ENCODE peak calls at places on chromosomes 2 and 18, in ten cellular contexts. A is RWPE1, W is D721Med, N is CD14-positive monocyte, B is fibroblast of mammary gland, U is AG04449, E is HFFc6, K is body of pancreas, Z is PC-3, P is bronchial epithelial cell. T is an unnamed sample.

GRCh38 chr2:226895579-226895978 is 59.7 kb downstream of the RHBDD1 start:
- DNase-seq in A (no peak), W (no peak), N (no peak), B (no peak), U (no peak), E (no peak), K (no peak), Z (no peak), P (no peak), T (no peak)

GRCh38 chr2:224160917-224161316 is 121.8 kb upstream of the SERPINE2 start:
- DNase-seq in A (no peak), W (no peak), N (no peak), B (peak), U (no peak), E (peak), K (no peak), Z (no peak), P (peak), T (no peak)

GRCh38 chr18:49168970-49169619 is 218.3 kb upstream of the SMAD7 start:
- DNase-seq in A (no peak), W (no peak), N (no peak), B (no peak), U (no peak), E (no peak), K (peak), Z (no peak), P (peak), T (no peak)

GRCh38 chr2:204170419-204170818 is 233.9 kb downstream of the ICOS start:
- DNase-seq in A (no peak), W (no peak), N (no peak), B (no peak), U (no peak), E (no peak), K (no peak), Z (no peak), P (no peak), T (no peak)

GRCh38 chr2:3198119-3198518 is 179.5 kb downstream of the EIPR1 start:
- DNase-seq in A (no peak), W (peak), N (no peak), B (peak), U (no peak), E (no peak), K (no peak), Z (no peak), P (no peak), T (no peak)

GRCh38 chr2:69797836-69798465 is 31.5 kb upstream of the GMCL1 start:
- DNase-seq in A (peak), W (no peak), N (no peak), B (no peak), U (no peak), E (peak), K (no peak), Z (peak), P (peak), T (no peak)

GRCh38 chr2:132404056-132404455 is 12.5 kb upstream of the GPR39 start:
- DNase-seq in A (no peak), W (peak), N (no peak), B (no peak), U (no peak), E (no peak), K (no peak), Z (no peak), P (no peak), T (no peak)

GRCh38 chr2:231196592-231196991 is 1.8 kb upstream of the ARMC9 start:
- DNase-seq in A (no peak), W (no peak), N (no peak), B (no peak), U (no peak), E (no peak), K (no peak), Z (no peak), P (no peak), T (no peak)

GRCh38 chr2:98412751-98413445 is 31.8 kb upstream of the INPP4A start:
- DNase-seq in A (peak), W (no peak), N (no peak), B (peak), U (no peak), E (peak), K (peak), Z (peak), P (peak), T (no peak)

GRCh38 chr2:182818541-182819308 is 47.7 kb downstream of the FRZB start:
- DNase-seq in A (no peak), W (no peak), N (no peak), B (no peak), U (no peak), E (no peak), K (no peak), Z (no peak), P (no peak), T (no peak)

GRCh38 chr18:46051731-46052461 is 20.2 kb downstream of the PSTPIP2 start:
- DNase-seq in A (no peak), W (no peak), N (no peak), B (peak), U (peak), E (peak), K (peak), Z (no peak), P (peak), T (no peak)

GRCh38 chr2:42974697-42975357 is 182.4 kb upstream of the HAAO start:
- DNase-seq in A (peak), W (peak), N (peak), B (peak), U (no peak), E (peak), K (peak), Z (peak), P (peak), T (no peak)

GRCh38 chr2:227627769-227628168 is 10.5 kb downstream of the SCYGR4 start:
- DNase-seq in A (no peak), W (no peak), N (no peak), B (no peak), U (no peak), E (no peak), K (no peak), Z (no peak), P (no peak), T (no peak)

GRCh38 chr2:13000644-13001375 is 284.1 kb downstream of the TRIB2 start:
- DNase-seq in A (no peak), W (no peak), N (no peak), B (peak), U (no peak), E (no peak), K (peak), Z (no peak), P (no peak), T (no peak)

GRCh38 chr18:6837904-6838303 is 108.4 kb downstream of the ARHGAP28 start:
- DNase-seq in A (no peak), W (no peak), N (no peak), B (no peak), U (no peak), E (no peak), K (no peak), Z (no peak), P (peak), T (no peak)

GRCh38 chr18:79955302-79956075 is 4.0 kb upstream of the SLC66A2 start:
- DNase-seq in A (no peak), W (no peak), N (no peak), B (peak), U (no peak), E (no peak), K (no peak), Z (no peak), P (no peak), T (no peak)

GRCh38 chr18:65938592-65939372 is 188.0 kb downstream of the CDH7 start:
- DNase-seq in A (peak), W (peak), N (no peak), B (peak), U (no peak), E (no peak), K (peak), Z (peak), P (peak), T (no peak)

GRCh38 chr2:11562011-11562410 is 28.2 kb downstream of the GREB1 start:
- DNase-seq in A (peak), W (no peak), N (no peak), B (no peak), U (no peak), E (no peak), K (no peak), Z (no peak), P (peak), T (no peak)

GRCh38 chr2:125643128-125643527 is 1012.8 kb upstream of the GYPC start:
- DNase-seq in A (no peak), W (no peak), N (no peak), B (no peak), U (no peak), E (no peak), K (no peak), Z (no peak), P (no peak), T (no peak)

GRCh38 chr18:67094123-67094522 is 422.4 kb downstream of the DSEL start:
- DNase-seq in A (no peak), W (no peak), N (no peak), B (no peak), U (no peak), E (no peak), K (no peak), Z (peak), P (peak), T (no peak)

GRCh38 chr2:66577331-66578041 is 142.6 kb downstream of the MEIS1 start:
- DNase-seq in A (no peak), W (no peak), N (no peak), B (peak), U (no peak), E (no peak), K (peak), Z (no peak), P (no peak), T (no peak)

GRCh38 chr2:208280933-208281332 is 14.9 kb downstream of the PIKFYVE start:
- DNase-seq in A (no peak), W (no peak), N (no peak), B (peak), U (peak), E (peak), K (no peak), Z (peak), P (no peak), T (no peak)

GRCh38 chr2:235894839-235895238 is 273.3 kb downstream of the GBX2 start:
- DNase-seq in A (no peak), W (no peak), N (no peak), B (peak), U (no peak), E (no peak), K (no peak), Z (no peak), P (no peak), T (no peak)

GRCh38 chr18:79588636-79589481 is 90.7 kb upstream of the CTDP1 start:
- DNase-seq in A (peak), W (no peak), N (peak), B (peak), U (peak), E (peak), K (peak), Z (peak), P (peak), T (peak)

GRCh38 chr2:2296400-2296799 is 34.7 kb downstream of the MYT1L start:
- DNase-seq in A (no peak), W (no peak), N (no peak), B (no peak), U (no peak), E (no peak), K (no peak), Z (no peak), P (no peak), T (no peak)

GRCh38 chr2:99403524-99403923 is 66.3 kb downstream of the EIF5B start:
- DNase-seq in A (no peak), W (no peak), N (no peak), B (no peak), U (no peak), E (no peak), K (no peak), Z (no peak), P (no peak), T (no peak)

GRCh38 chr18:47163241-47163640 is 12.9 kb downstream of the IER3IP1 start:
- DNase-seq in A (peak), W (no peak), N (no peak), B (peak), U (peak), E (peak), K (no peak), Z (no peak), P (peak), T (no peak)

GRCh38 chr2:196068271-196069209 is at the start of gene DNAH7:
- DNase-seq in A (peak), W (peak), N (peak), B (peak), U (no peak), E (peak), K (peak), Z (peak), P (peak), T (peak)
- TF ChIP-seq CTCF in A (peak), W (peak), N (peak), B (peak), U (peak), E (peak), K (peak), Z (peak), P (peak), T (peak)

DNA sequence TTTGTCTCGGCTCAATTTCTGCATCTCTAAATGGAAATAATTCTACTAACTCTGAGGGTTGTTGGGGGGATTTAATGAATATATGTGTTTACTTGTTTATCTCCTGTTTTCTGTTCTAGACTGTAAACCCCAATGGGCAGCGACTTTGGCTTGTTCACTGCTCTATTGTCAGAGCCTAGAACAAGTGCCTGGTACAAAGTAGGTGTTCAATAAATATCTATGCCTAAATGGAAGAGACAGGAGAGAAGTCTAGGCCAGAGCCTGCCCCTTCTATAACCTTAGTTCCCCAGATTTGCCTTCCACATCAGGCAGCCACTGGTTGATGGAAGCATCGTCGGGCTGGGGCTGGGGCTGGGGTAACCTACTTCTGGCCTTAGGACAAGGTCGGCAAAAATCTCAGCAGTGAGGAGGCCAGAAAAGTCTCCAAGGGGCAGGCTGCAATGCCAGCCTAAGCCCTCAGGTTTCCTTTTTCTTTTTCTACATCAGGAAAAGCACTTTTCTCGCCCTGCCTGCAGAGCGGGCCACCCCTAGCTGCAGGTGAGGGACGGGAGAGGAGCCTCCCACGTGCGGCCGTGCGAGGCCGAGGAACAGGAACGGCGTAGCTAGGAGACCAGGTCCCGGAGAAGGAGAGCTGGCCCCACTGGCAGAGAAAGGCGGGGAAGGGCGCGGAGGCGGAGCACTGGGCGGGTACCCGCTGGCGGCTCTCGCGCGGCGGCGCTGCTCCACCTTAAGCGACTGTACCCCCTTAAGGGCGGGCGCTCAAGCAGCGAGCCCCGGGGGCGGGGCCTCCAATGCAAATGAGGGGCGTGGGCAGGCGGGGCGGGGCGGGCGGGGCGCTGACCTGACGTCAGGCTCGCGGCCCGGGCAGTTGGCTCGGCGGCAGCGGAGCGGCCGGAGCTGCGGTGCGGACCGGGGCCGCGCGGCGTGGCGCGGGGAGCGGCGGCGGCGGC is at the start of gene CNNM4:
- DNase-seq in A (peak), W (peak), N (peak), B (peak), U (peak), E (peak), K (peak), Z (peak), P (peak), T (peak)
- TF ChIP-seq CTCF in A (no peak), W (no peak), N (no peak), B (no peak), U (peak), E (no peak), K (peak), Z (no peak), P (peak), T (no peak)

DNA sequence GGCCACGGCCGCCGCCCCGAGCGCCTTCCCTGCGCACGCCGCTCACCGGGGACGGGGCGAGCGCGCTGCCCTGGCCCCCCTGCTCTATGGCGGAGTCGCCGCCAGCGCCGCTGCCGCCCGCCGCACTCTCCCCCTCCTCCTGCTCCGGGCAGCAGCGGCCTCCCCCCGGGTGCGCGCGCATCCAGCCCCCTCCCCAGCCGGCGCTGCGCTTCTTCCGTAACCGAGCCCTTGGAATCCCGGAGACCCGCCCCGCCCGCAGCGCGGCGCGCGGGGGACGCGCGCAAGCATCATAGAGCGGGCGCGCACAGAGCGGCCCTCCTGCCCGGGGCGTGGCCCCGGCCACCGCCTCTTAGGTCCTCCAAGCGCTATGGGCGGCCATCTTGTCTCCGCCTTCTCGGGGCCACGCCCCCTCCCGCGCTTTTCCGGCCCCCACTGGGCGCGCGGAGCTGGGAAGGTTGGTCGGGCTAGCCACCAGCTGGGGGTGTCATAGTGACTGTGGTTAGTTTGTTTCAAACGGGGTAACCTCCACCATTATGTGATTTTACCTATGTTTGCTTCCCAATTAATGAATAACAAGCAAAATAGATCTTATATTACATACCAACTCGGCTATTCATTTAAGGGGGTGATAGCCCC is at the start of gene MBD2:
- DNase-seq in A (peak), W (peak), N (peak), B (peak), U (peak), E (peak), K (peak), Z (peak), P (peak), T (peak)
- TF ChIP-seq CTCF in A (no peak), W (peak), N (no peak), B (peak), U (peak), E (peak), K (peak), Z (peak), P (no peak), T (no peak)

DNA sequence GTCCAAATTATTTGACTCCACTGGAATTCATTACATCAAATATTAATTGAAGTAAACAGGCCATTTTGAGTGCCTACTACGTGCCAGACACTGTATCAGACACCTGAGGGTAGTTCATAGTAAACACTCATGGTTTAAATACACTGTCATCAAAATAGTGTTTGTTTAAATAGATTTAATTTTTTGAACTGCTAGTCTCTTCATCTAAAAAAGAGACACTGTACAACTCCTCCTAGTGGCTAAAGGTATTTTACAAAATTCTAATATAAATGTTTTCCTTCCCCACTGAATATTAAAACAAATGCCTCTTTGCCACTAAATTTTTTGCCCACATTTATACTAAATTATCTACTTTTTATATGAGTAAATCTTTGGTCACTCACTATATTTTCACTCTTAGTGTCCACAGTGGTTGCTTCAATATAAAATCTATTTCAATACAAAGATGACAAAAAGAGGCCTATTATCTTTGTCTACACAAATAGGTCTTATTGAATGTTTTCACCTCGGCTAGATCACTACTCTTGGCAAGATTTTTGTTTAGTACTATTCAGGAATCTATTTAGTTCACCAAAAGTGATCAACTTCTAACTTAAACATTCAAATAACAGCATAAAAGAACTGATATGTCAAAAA is 122.1 kb downstream of the TMEM247 start:
- DNase-seq in A (no peak), W (no peak), N (no peak), B (peak), U (no peak), E (no peak), K (no peak), Z (peak), P (peak), T (no peak)
- TF ChIP-seq CTCF in A (peak), W (peak), N (peak), B (peak), U (no peak), E (peak), K (peak), Z (peak), P (peak), T (peak)

GRCh38 chr2:154681741-154682140 is 16.8 kb upstream of the KCNJ3 start:
- DNase-seq in A (no peak), W (no peak), N (no peak), B (no peak), U (no peak), E (no peak), K (no peak), Z (no peak), P (no peak), T (no peak)
- TF ChIP-seq CTCF in A (no peak), W (no peak), N (no peak), B (no peak), U (no peak), E (no peak), K (no peak), Z (no peak), P (no peak), T (no peak)

GRCh38 chr2:234500394-234501006 is 3.6 kb upstream of the ARL4C start:
- DNase-seq in A (peak), W (no peak), N (peak), B (peak), U (no peak), E (peak), K (peak), Z (peak), P (peak), T (no peak)
- TF ChIP-seq CTCF in A (peak), W (peak), N (peak), B (peak), U (peak), E (peak), K (peak), Z (peak), P (peak), T (no peak)

GRCh38 chr2:1282552-1282951 is 130.7 kb upstream of the TPO start:
- DNase-seq in A (no peak), W (no peak), N (no peak), B (peak), U (no peak), E (no peak), K (no peak), Z (no peak), P (no peak), T (no peak)

GRCh38 chr2:1283856-1284255 is 129.4 kb upstream of the TPO start:
- DNase-seq in A (no peak), W (no peak), N (no peak), B (no peak), U (no peak), E (no peak), K (no peak), Z (no peak), P (no peak), T (no peak)

GRCh38 chr2:1283020-1283801 is 130.1 kb upstream of the TPO start:
- DNase-seq in A (no peak), W (no peak), N (no peak), B (no peak), U (no peak), E (no peak), K (no peak), Z (no peak), P (no peak), T (no peak)

GRCh38 chr2:1286929-1287328 is 126.3 kb upstream of the TPO start:
- DNase-seq in A (peak), W (no peak), N (no peak), B (no peak), U (no peak), E (no peak), K (no peak), Z (peak), P (peak), T (no peak)

GRCh38 chr2:1287427-1287826 is 125.8 kb upstream of the TPO start:
- DNase-seq in A (no peak), W (no peak), N (no peak), B (no peak), U (no peak), E (no peak), K (no peak), Z (no peak), P (no peak), T (no peak)
- TF ChIP-seq CTCF in A (no peak), W (no peak), N (no peak), B (no peak), U (no peak), E (no peak), K (no peak), Z (no peak), P (no peak), T (no peak)